ENCODE peak calls at places on chromosome 22, in four cellular contexts. Y is activated CD4-positive, alpha-beta T cell treated with anti-CD3 and anti-CD28 coated beads, Interleukin-2, amount 50 U/mL, for 1 hour; M is progenitor cell of endocrine pancreas; N is T1000. D is an unnamed sample.

GRCh38 chr22:47107431-47107830 is 345.0 kb downstream of the TBC1D22A start:
- DNase-seq in M (no peak), N (no peak), Y (no peak), D (peak; percentile 24)

GRCh38 chr22:43155789-43156188 is 4.4 kb downstream of the TSPO start:
- DNase-seq in N (no peak), Y (no peak), M (no peak), D (no peak)

GRCh38 chr22:24146190-24146616 is 35.1 kb upstream of the SUSD2 start:
- DNase-seq in N (no peak), M (no peak), Y (no peak), D (no peak)

GRCh38 chr22:37752189-37753061 is 55.3 kb upstream of the GCAT start:
- DNase-seq in Y (no peak), N (peak; percentile 95), M (peak; percentile 42), D (peak; percentile 97)

GRCh38 chr22:20573176-20573829 is 65.9 kb downstream of the MED15 start:
- DNase-seq in Y (no peak), N (no peak), M (no peak), D (no peak)

GRCh38 chr22:29584975-29585374 is 4.1 kb upstream of the NIPSNAP1 start:
- DNase-seq in Y (no peak), M (no peak), N (no peak), D (no peak)

GRCh38 chr22:45142376-45142775 is 21.3 kb upstream of the NUP50 start:
- DNase-seq in N (no peak), Y (no peak), M (no peak), D (no peak)

GRCh38 chr22:17884084-17884483 is 109.8 kb upstream of the BID start:
- DNase-seq in M (no peak), N (no peak), Y (no peak), D (no peak)

GRCh38 chr22:33726294-33726711 is 194.0 kb downstream of the LARGE1 start:
- DNase-seq in Y (no peak), N (peak; percentile 34), M (no peak), D (no peak)

GRCh38 chr22:32206774-32207758 is 2.2 kb upstream of the RFPL2 start:
- DNase-seq in N (no peak), Y (peak; percentile 27), M (no peak), D (no peak)

GRCh38 chr22:47167056-47167455 is 404.6 kb downstream of the TBC1D22A start:
- DNase-seq in N (no peak), Y (no peak), M (no peak), D (no peak)

GRCh38 chr22:31247726-31248125 is 35.6 kb downstream of the LIMK2 start:
- DNase-seq in N (no peak), M (no peak), Y (no peak), D (no peak)

GRCh38 chr22:37169947-37170688 is 17.9 kb downstream of the C1QTNF6 start:
- DNase-seq in M (no peak), Y (no peak), N (no peak), D (no peak)

GRCh38 chr22:39303358-39303757 is 16.1 kb downstream of the RPL3 start:
- DNase-seq in Y (no peak), N (no peak), M (no peak), D (no peak)

GRCh38 chr22:20412474-20413216 is 18.7 kb downstream of the ZNF74 start:
- DNase-seq in M (no peak), N (no peak), Y (no peak), D (no peak)

GRCh38 chr22:32204856-32205722 is at the start of gene RFPL2:
- DNase-seq in N (no peak), M (peak; percentile 62), Y (no peak), D (no peak)

GRCh38 chr22:50186789-50187523 is 1.2 kb downstream of the TRABD start:
- DNase-seq in N (no peak), Y (no peak), M (no peak), D (no peak)

D was measured in HS-27A.